ENCODE peak calls at places on chromosomes 13 and 19, in seven cellular contexts. K is NCI-H1105 treated with DMSO at 0.1 percent for 48 hours, B is ovary, H is midbrain, Y is T-cell, G is caudate nucleus, N is ureter. X is an unnamed sample.

GRCh38 chr13:28754698-28755545 is 36.2 kb upstream of the SLC46A3 start:
- DNase-seq in K (no peak), B (no peak), H (no peak), Y (no peak), G (no peak), N (no peak), X (no peak)

GRCh38 chr19:14081797-14082674 is 3.5 kb downstream of the C19orf67 start:
- DNase-seq in K (no peak), B (no peak), H (no peak), Y (no peak), G (no peak), N (peak), X (no peak)

GRCh38 chr13:114067886-114068722 is 64.3 kb downstream of the RASA3 start:
- DNase-seq in K (no peak), B (no peak), H (no peak), Y (peak), G (no peak), N (no peak), X (no peak)

GRCh38 chr19:40005670-40006272 is 8.9 kb downstream of the ZNF546 start:
- DNase-seq in K (no peak), B (no peak), H (no peak), Y (no peak), G (no peak), N (no peak), X (no peak)

GRCh38 chr13:110154370-110155031 is 152.5 kb downstream of the COL4A1 start:
- DNase-seq in K (no peak), B (no peak), H (no peak), Y (no peak), G (no peak), N (no peak), X (no peak)

GRCh38 chr19:15672580-15673175 is at the start of gene CYP4F12:
- DNase-seq in K (no peak), B (peak), H (no peak), Y (no peak), G (no peak), N (peak), X (no peak)

GRCh38 chr19:23310729-23311211 is 60.6 kb upstream of the ZNF724 start:
- DNase-seq in K (no peak), B (no peak), H (no peak), Y (no peak), G (no peak), N (no peak), X (no peak)

GRCh38 chr19:39148939-39149529 is 23.4 kb downstream of the PAK4 start:
- DNase-seq in K (no peak), B (no peak), H (no peak), Y (no peak), G (no peak), N (no peak), X (no peak)

GRCh38 chr19:2041436-2041685 is 9.7 kb downstream of the MKNK2 start:
- DNase-seq in K (no peak), B (no peak), H (no peak), Y (no peak), G (no peak), N (peak), X (no peak)

GRCh38 chr19:23415561-23416191 is 20.4 kb upstream of the ZNF91 start:
- DNase-seq in K (no peak), B (no peak), H (no peak), Y (no peak), G (peak), N (peak), X (no peak)

GRCh38 chr19:41545547-41545946 is 30.4 kb upstream of the CEACAM21 start:
- DNase-seq in K (no peak), B (no peak), H (no peak), Y (no peak), G (no peak), N (no peak), X (no peak)

GRCh38 chr13:76579701-76580100 is 306.5 kb downstream of the KCTD12 start:
- DNase-seq in K (no peak), B (no peak), H (no peak), Y (no peak), G (no peak), N (no peak), X (no peak)

GRCh38 chr19:54470276-54470887 is 2.7 kb downstream of the CDC42EP5 start:
- DNase-seq in K (no peak), B (no peak), H (no peak), Y (no peak), G (no peak), N (no peak), X (no peak)

GRCh38 chr19:17719730-17720486 is 628 bp downstream of the MAP1S start:
- DNase-seq in K (peak), B (peak), H (no peak), Y (no peak), G (peak), N (no peak), X (no peak)

GRCh38 chr13:99386911-99387788 is 80.0 kb upstream of the GPR183 start:
- DNase-seq in K (no peak), B (no peak), H (no peak), Y (peak), G (peak), N (no peak), X (peak)

GRCh38 chr19:5880604-5881078 is 10.3 kb upstream of the FUT5 start:
- DNase-seq in K (no peak), B (no peak), H (no peak), Y (no peak), G (no peak), N (peak), X (no peak)

GRCh38 chr19:44823373-44823698 is 14.4 kb downstream of the BCAM start:
- DNase-seq in K (no peak), B (no peak), H (no peak), Y (no peak), G (no peak), N (no peak), X (no peak)

GRCh38 chr13:114044486-114044885 is 70.6 kb upstream of the C13orf46 start:
- DNase-seq in K (no peak), B (peak), H (no peak), Y (no peak), G (no peak), N (no peak), X (no peak)

GRCh38 chr13:51892657-51893056 is 30.9 kb downstream of the CCDC70 start:
- DNase-seq in K (no peak), B (no peak), H (no peak), Y (no peak), G (no peak), N (no peak), X (no peak)

GRCh38 chr19:34436716-34437115 is 8.5 kb downstream of the UBA2 start:
- DNase-seq in K (no peak), B (no peak), H (no peak), Y (no peak), G (no peak), N (no peak), X (no peak)